ENCODE peak calls at places on chromosomes 5 and 9, in ten cellular contexts. One of them, this sample, is unnamed.

GRCh38 chr9:20611751-20612287 is 10.5 kb downstream of the MLLT3 start:
- DNase-seq in KG1: no peak
- DNase-seq in A673: peak
- DNase-seq in iPS-NIHi11: no peak
- DNase-seq in CD8-positive, alpha-beta T cell: no peak
- DNase-seq in AG08396: peak
- DNase-seq in neural crest cell: no peak
- DNase-seq in posterior vena cava: no peak
- DNase-seq in NT2/D1: no peak
- DNase-seq in stimulated activated naive B cell treated with anti-CD40 and anti-IgM and Interleukin-4, amounts not matched to agents 10 μg/mL and 1 μg/mL and 100 μg/mL, for 72 hours: no peak
- DNase-seq in this sample: peak

GRCh38 chr9:22035591-22036011 is 26.5 kb upstream of the CDKN2B start:
- DNase-seq in CD8-positive, alpha-beta T cell: no peak
- DNase-seq in KG1: no peak
- DNase-seq in AG08396: no peak
- DNase-seq in NT2/D1: no peak
- DNase-seq in A673: no peak
- DNase-seq in iPS-NIHi11: no peak
- DNase-seq in neural crest cell: no peak
- DNase-seq in stimulated activated naive B cell treated with anti-CD40 and anti-IgM and Interleukin-4, amounts not matched to agents 10 μg/mL and 1 μg/mL and 100 μg/mL, for 72 hours: no peak
- DNase-seq in posterior vena cava: no peak
- DNase-seq in this sample: no peak

GRCh38 chr9:124164800-124165199 is 92.9 kb upstream of the NEK6 start:
- DNase-seq in KG1: no peak
- DNase-seq in neural crest cell: no peak
- DNase-seq in stimulated activated naive B cell treated with anti-CD40 and anti-IgM and Interleukin-4, amounts not matched to agents 10 μg/mL and 1 μg/mL and 100 μg/mL, for 72 hours: no peak
- DNase-seq in iPS-NIHi11: no peak
- DNase-seq in CD8-positive, alpha-beta T cell: no peak
- DNase-seq in A673: no peak
- DNase-seq in NT2/D1: no peak
- DNase-seq in AG08396: no peak
- DNase-seq in posterior vena cava: no peak
- DNase-seq in this sample: no peak

GRCh38 chr9:20402273-20402875 is 219.9 kb downstream of the MLLT3 start:
- DNase-seq in NT2/D1: no peak
- DNase-seq in posterior vena cava: no peak
- DNase-seq in iPS-NIHi11: no peak
- DNase-seq in neural crest cell: no peak
- DNase-seq in AG08396: no peak
- DNase-seq in CD8-positive, alpha-beta T cell: no peak
- DNase-seq in KG1: no peak
- DNase-seq in A673: no peak
- DNase-seq in stimulated activated naive B cell treated with anti-CD40 and anti-IgM and Interleukin-4, amounts not matched to agents 10 μg/mL and 1 μg/mL and 100 μg/mL, for 72 hours: no peak
- DNase-seq in this sample: no peak

GRCh38 chr5:141597394-141597793 is 21.4 kb downstream of the DIAPH1 start:
- DNase-seq in posterior vena cava: no peak
- DNase-seq in KG1: no peak
- DNase-seq in A673: no peak
- DNase-seq in CD8-positive, alpha-beta T cell: no peak
- DNase-seq in NT2/D1: no peak
- DNase-seq in iPS-NIHi11: no peak
- DNase-seq in stimulated activated naive B cell treated with anti-CD40 and anti-IgM and Interleukin-4, amounts not matched to agents 10 μg/mL and 1 μg/mL and 100 μg/mL, for 72 hours: no peak
- DNase-seq in neural crest cell: no peak
- DNase-seq in AG08396: no peak
- DNase-seq in this sample: no peak

GRCh38 chr9:89359636-89360315 is 41.5 kb downstream of the SECISBP2 start:
- DNase-seq in NT2/D1: no peak
- DNase-seq in AG08396: no peak
- DNase-seq in CD8-positive, alpha-beta T cell: no peak
- DNase-seq in A673: no peak
- DNase-seq in KG1: no peak
- DNase-seq in stimulated activated naive B cell treated with anti-CD40 and anti-IgM and Interleukin-4, amounts not matched to agents 10 μg/mL and 1 μg/mL and 100 μg/mL, for 72 hours: no peak
- DNase-seq in neural crest cell: no peak
- DNase-seq in posterior vena cava: peak
- DNase-seq in iPS-NIHi11: no peak
- DNase-seq in this sample: peak

GRCh38 chr9:125561497-125562148 is 145.4 kb downstream of the MAPKAP1 start:
- DNase-seq in NT2/D1: no peak
- DNase-seq in stimulated activated naive B cell treated with anti-CD40 and anti-IgM and Interleukin-4, amounts not matched to agents 10 μg/mL and 1 μg/mL and 100 μg/mL, for 72 hours: no peak
- DNase-seq in iPS-NIHi11: no peak
- DNase-seq in CD8-positive, alpha-beta T cell: no peak
- DNase-seq in AG08396: no peak
- DNase-seq in A673: no peak
- DNase-seq in neural crest cell: no peak
- DNase-seq in posterior vena cava: no peak
- DNase-seq in KG1: no peak
- DNase-seq in this sample: no peak

GRCh38 chr5:131377785-131378325 is 114.0 kb downstream of the CDC42SE2 start:
- DNase-seq in A673: peak
- DNase-seq in posterior vena cava: no peak
- DNase-seq in AG08396: no peak
- DNase-seq in iPS-NIHi11: no peak
- DNase-seq in NT2/D1: no peak
- DNase-seq in neural crest cell: no peak
- DNase-seq in stimulated activated naive B cell treated with anti-CD40 and anti-IgM and Interleukin-4, amounts not matched to agents 10 μg/mL and 1 μg/mL and 100 μg/mL, for 72 hours: no peak
- DNase-seq in KG1: no peak
- DNase-seq in CD8-positive, alpha-beta T cell: no peak
- DNase-seq in this sample: no peak